ENCODE peak calls at places on chromosomes 13 and 19, in five cellular contexts. A, S, G, R and O are unnamed samples.

GRCh38 chr19:20247016-20247683 is 80.1 kb downstream of the ZNF486 start:
- DNase-seq in A (peak), S (peak), G (no peak), R (peak), O (no peak)

GRCh38 chr13:20525144-20525600 is 485 bp downstream of the CRYL1 start:
- DNase-seq in A (peak), S (no peak), G (no peak), R (peak), O (no peak)

GRCh38 chr19:55519461-55520311 is 17.2 kb downstream of the SBK2 start:
- DNase-seq in A (no peak), S (peak), G (peak), R (peak), O (no peak)

GRCh38 chr13:113979791-113980471 is 6.1 kb upstream of the C13orf46 start:
- DNase-seq in A (no peak), S (no peak), G (no peak), R (no peak), O (no peak)

GRCh38 chr13:23946067-23946466 is 48.8 kb upstream of the C1QTNF9B start:
- DNase-seq in A (no peak), S (no peak), G (no peak), R (no peak), O (no peak)

GRCh38 chr13:111216166-111216960 is 101.3 kb downstream of the ARHGEF7 start:
- DNase-seq in A (no peak), S (peak), G (no peak), R (peak), O (no peak)

GRCh38 chr13:21805733-21806132 is 134.9 kb downstream of the FGF9 start:
- DNase-seq in A (no peak), S (no peak), G (no peak), R (no peak), O (no peak)

GRCh38 chr19:15107056-15108010 is at the start of gene SYDE1:
- DNase-seq in A (peak), S (peak), G (no peak), R (peak), O (no peak)

GRCh38 chr19:14459703-14460102 is 15.5 kb downstream of the PTGER1 start:
- DNase-seq in A (no peak), S (no peak), G (no peak), R (no peak), O (no peak)

GRCh38 chr13:114115191-114115671 is 17.2 kb downstream of the RASA3 start:
- DNase-seq in A (no peak), S (peak), G (no peak), R (peak), O (no peak)

GRCh38 chr13:74596691-74597090 is 462.5 kb upstream of the KLF12 start:
- DNase-seq in A (no peak), S (no peak), G (no peak), R (no peak), O (no peak)

GRCh38 chr13:20412761-20413355 is 112.8 kb downstream of the CRYL1 start:
- DNase-seq in A (no peak), S (no peak), G (no peak), R (peak), O (no peak)

GRCh38 chr19:36183455-36183741 is 31.1 kb downstream of the ZNF565 start:
- DNase-seq in A (no peak), S (no peak), G (no peak), R (no peak), O (no peak)

GRCh38 chr19:10817291-10818038 is 18.5 kb downstream of the TMED1 start:
- DNase-seq in A (peak), S (peak), G (peak), R (peak), O (no peak)

GRCh38 chr19:55461974-55462628 is 659 bp upstream of the ISOC2 start:
- DNase-seq in A (no peak), S (peak), G (no peak), R (peak), O (no peak)

GRCh38 chr19:55341191-55342043 is 1.7 kb downstream of the KMT5C start:
- DNase-seq in A (peak), S (peak), G (no peak), R (peak), O (no peak)

GRCh38 chr19:5445667-5446066 is 9.6 kb upstream of the ZNRF4 start:
- DNase-seq in A (no peak), S (no peak), G (no peak), R (peak), O (no peak)

GRCh38 chr19:4429266-4430200 is 27.1 kb downstream of the CHAF1A start:
- DNase-seq in A (no peak), S (peak), G (no peak), R (no peak), O (no peak)

DNA sequence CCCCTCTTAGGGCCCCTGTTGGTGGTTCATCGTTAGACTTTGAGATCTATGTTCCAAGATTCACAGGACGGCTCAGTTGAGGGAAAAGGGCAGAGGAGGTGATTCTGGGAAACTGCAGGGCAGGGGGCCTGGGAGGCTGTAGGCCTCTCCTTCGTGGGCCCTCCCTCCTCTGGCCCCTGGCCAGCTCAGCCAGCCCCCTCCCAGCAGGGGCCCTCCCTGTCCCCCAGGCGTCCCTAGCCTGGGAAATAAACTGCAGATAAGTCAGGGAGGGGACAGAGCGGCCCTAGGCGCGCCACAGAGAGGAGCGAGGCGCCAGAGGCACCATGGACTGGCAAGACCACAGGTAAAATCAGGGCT is 6.5 kb downstream of the HIF3A start:
- DNase-seq in A (no peak), S (no peak), G (no peak), R (no peak), O (no peak)
- H3K4me3 ChIP-seq in A (no peak), S (no peak), G (no peak), R (no peak), O (no peak)

GRCh38 chr19:18843960-18844359 is 12.2 kb downstream of the UPF1 start:
- DNase-seq in A (no peak), S (peak), G (no peak), R (peak), O (no peak)

GRCh38 chr19:18846862-18847515 is 15.2 kb downstream of the UPF1 start:
- DNase-seq in A (peak), S (peak), G (no peak), R (peak), O (no peak)

GRCh38 chr19:18842166-18842565 is 10.4 kb downstream of the UPF1 start:
- DNase-seq in A (no peak), S (no peak), G (no peak), R (no peak), O (no peak)

GRCh38 chr19:18845961-18846360 is 14.2 kb downstream of the UPF1 start:
- DNase-seq in A (no peak), S (no peak), G (no peak), R (no peak), O (no peak)

GRCh38 chr19:18844806-18845329 is 13.1 kb downstream of the UPF1 start:
- DNase-seq in A (no peak), S (no peak), G (no peak), R (no peak), O (no peak)
- TF ChIP-seq CTCF in A (no peak), S (no peak), G (no peak), R (no peak), O (no peak)

GRCh38 chr19:2042485-2043268 is 8.4 kb downstream of the MKNK2 start:
- DNase-seq in A (peak), S (no peak), G (no peak), R (no peak), O (no peak)
- H3K4me3 ChIP-seq in A (no peak), S (peak), G (peak), R (peak), O (no peak)

GRCh38 chr19:39412867-39413268 is 399 bp downstream of the PLEKHG2 start:
- DNase-seq in A (no peak), S (no peak), G (no peak), R (no peak), O (no peak)
- TF ChIP-seq CTCF in A (no peak), S (no peak), G (no peak), R (no peak), O (no peak)

GRCh38 chr13:109778102-109778542 is 8.3 kb downstream of the IRS2 start:
- DNase-seq in A (no peak), S (peak), G (no peak), R (peak), O (no peak)

GRCh38 chr13:109773786-109774185 is 12.6 kb downstream of the IRS2 start:
- DNase-seq in A (no peak), S (no peak), G (no peak), R (no peak), O (no peak)

GRCh38 chr13:109773276-109773675 is 13.1 kb downstream of the IRS2 start:
- DNase-seq in A (no peak), S (no peak), G (no peak), R (peak), O (no peak)

GRCh38 chr13:109779074-109779473 is 7.3 kb downstream of the IRS2 start:
- DNase-seq in A (no peak), S (no peak), G (no peak), R (peak), O (no peak)

DNA sequence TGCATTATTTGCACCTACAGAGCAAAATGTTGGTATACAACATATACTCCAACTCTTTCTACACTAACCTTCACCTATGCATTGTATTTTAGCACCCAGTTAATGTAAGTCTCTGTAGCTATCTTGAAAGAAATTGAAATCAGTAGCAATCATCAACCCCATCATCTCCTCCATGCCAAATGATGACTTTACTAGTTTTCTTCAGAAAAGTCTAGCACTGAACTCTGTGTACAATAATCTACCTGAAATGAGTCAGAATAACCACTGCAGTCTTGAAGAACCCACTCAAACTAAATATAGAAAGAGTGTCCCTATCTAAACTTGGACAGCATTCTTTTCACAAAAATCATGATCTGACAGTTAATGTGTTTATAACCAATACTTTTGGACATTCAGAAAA is 9.8 kb downstream of the IRS2 start:
- DNase-seq in A (no peak), S (no peak), G (no peak), R (peak), O (no peak)
- H3K4me3 ChIP-seq in A (no peak), S (no peak), G (no peak), R (no peak), O (peak)